ENCODE peak calls at places on chromosomes 11 and 22, in seven cellular contexts. One of them, this sample, is unnamed.

GRCh38 chr11:56885182-56885581 is 103.5 kb upstream of the OR5AK2 start:
- DNase-seq in prostate gland: peak; percentile 41
- DNase-seq in spleen: no peak
- DNase-seq in stomach: peak; percentile 48
- DNase-seq in K562: no peak
- DNase-seq in HCT116: no peak
- DNase-seq in suprapubic skin: no peak
- DNase-seq in this sample: no peak

GRCh38 chr11:35487532-35488078 is 37.8 kb downstream of the PAMR1 start:
- DNase-seq in suprapubic skin: no peak
- DNase-seq in prostate gland: no peak
- DNase-seq in K562: peak; percentile 32
- DNase-seq in stomach: no peak
- DNase-seq in spleen: no peak
- DNase-seq in HCT116: peak; percentile 22
- DNase-seq in this sample: no peak

GRCh38 chr11:79973701-79974626 is 533.1 kb upstream of the TENM4 start:
- DNase-seq in prostate gland: no peak
- DNase-seq in K562: no peak
- DNase-seq in spleen: no peak
- DNase-seq in stomach: no peak
- DNase-seq in HCT116: no peak
- DNase-seq in suprapubic skin: no peak
- DNase-seq in this sample: no peak

GRCh38 chr11:106989056-106989455 is 29.2 kb downstream of the GUCY1A2 start:
- DNase-seq in K562: no peak
- DNase-seq in suprapubic skin: no peak
- DNase-seq in spleen: no peak
- DNase-seq in HCT116: no peak
- DNase-seq in prostate gland: no peak
- DNase-seq in stomach: no peak
- DNase-seq in this sample: no peak

GRCh38 chr11:87851234-87851633 is 324.0 kb downstream of the RAB38 start:
- DNase-seq in suprapubic skin: no peak
- DNase-seq in HCT116: no peak
- DNase-seq in K562: no peak
- DNase-seq in spleen: no peak
- DNase-seq in stomach: no peak
- DNase-seq in prostate gland: no peak
- DNase-seq in this sample: no peak

GRCh38 chr11:18775492-18776292 is 15.9 kb downstream of the PTPN5 start:
- DNase-seq in prostate gland: peak; percentile 57
- DNase-seq in stomach: peak; percentile 70
- DNase-seq in spleen: no peak
- DNase-seq in K562: peak; percentile 78
- DNase-seq in suprapubic skin: no peak
- DNase-seq in HCT116: peak; percentile 64
- DNase-seq in this sample: no peak

GRCh38 chr11:114354076-114354475 is 46.2 kb downstream of the C11orf71 start:
- DNase-seq in prostate gland: no peak
- DNase-seq in stomach: no peak
- DNase-seq in K562: peak; percentile 61
- DNase-seq in HCT116: no peak
- DNase-seq in suprapubic skin: no peak
- DNase-seq in spleen: no peak
- DNase-seq in this sample: no peak

GRCh38 chr11:86459682-86460460 is 85.2 kb downstream of the CCDC81 start:
- DNase-seq in suprapubic skin: no peak
- DNase-seq in stomach: peak; percentile 56
- DNase-seq in spleen: no peak
- DNase-seq in prostate gland: peak; percentile 56
- DNase-seq in K562: no peak
- DNase-seq in HCT116: peak; percentile 27
- DNase-seq in this sample: no peak

GRCh38 chr22:27809226-27809625 is 7.7 kb upstream of the MN1 start:
- DNase-seq in HCT116: no peak
- DNase-seq in K562: no peak
- DNase-seq in stomach: no peak
- DNase-seq in spleen: no peak
- DNase-seq in prostate gland: no peak
- DNase-seq in suprapubic skin: no peak
- DNase-seq in this sample: no peak

GRCh38 chr11:134571301-134571700 is 159.3 kb upstream of the B3GAT1 start:
- DNase-seq in HCT116: no peak
- DNase-seq in prostate gland: no peak
- DNase-seq in spleen: no peak
- DNase-seq in stomach: no peak
- DNase-seq in suprapubic skin: no peak
- DNase-seq in K562: no peak
- DNase-seq in this sample: no peak

DNA sequence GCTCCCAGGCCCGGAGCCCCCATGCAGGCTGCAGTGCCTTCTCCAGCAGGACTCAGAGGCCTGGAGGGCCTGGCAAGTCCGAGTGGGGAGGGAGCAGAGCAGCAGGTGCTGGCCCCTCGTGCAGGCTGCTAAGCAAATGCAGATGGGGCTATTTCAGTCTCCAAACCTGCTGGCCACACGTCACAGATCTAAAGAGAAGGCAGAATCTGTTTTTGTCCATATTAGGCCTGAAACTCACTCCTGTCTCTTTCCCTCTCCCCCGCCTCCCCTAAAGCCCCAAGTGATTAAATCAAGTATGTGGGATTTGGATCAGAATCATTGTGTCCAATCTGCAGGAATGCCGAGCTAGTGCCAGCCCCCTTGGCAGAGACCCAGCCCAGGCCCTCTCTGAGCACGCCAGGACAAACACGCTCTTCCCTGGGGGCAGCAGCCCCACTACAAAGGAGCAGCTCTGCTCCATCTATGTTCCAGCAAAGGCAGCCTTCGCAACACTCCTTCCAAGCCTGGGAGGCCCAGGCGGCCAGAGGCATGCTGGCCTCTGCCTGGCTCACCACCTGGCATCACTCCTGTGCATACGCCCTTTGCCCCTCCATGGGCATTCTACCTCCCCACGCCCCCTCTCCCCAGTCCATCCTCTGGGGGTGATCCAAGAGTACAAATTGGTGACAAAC is 26.5 kb downstream of the RPL27A start:
- DNase-seq in spleen: no peak
- DNase-seq in prostate gland: peak; percentile 77
- DNase-seq in suprapubic skin: peak; percentile 91
- DNase-seq in K562: no peak
- DNase-seq in stomach: peak; percentile 50
- DNase-seq in HCT116: no peak
- DNase-seq in this sample: peak; percentile 80
- TF ChIP-seq POLR2AphosphoS5 in spleen: peak; percentile 72
- TF ChIP-seq POLR2AphosphoS5 in prostate gland: peak; percentile 86
- TF ChIP-seq POLR2AphosphoS5 in suprapubic skin: no peak
- TF ChIP-seq POLR2AphosphoS5 in K562: no peak
- TF ChIP-seq POLR2AphosphoS5 in stomach: peak; percentile 84
- TF ChIP-seq POLR2AphosphoS5 in HCT116: no peak
- TF ChIP-seq POLR2AphosphoS5 in this sample: peak; percentile 74

DNA sequence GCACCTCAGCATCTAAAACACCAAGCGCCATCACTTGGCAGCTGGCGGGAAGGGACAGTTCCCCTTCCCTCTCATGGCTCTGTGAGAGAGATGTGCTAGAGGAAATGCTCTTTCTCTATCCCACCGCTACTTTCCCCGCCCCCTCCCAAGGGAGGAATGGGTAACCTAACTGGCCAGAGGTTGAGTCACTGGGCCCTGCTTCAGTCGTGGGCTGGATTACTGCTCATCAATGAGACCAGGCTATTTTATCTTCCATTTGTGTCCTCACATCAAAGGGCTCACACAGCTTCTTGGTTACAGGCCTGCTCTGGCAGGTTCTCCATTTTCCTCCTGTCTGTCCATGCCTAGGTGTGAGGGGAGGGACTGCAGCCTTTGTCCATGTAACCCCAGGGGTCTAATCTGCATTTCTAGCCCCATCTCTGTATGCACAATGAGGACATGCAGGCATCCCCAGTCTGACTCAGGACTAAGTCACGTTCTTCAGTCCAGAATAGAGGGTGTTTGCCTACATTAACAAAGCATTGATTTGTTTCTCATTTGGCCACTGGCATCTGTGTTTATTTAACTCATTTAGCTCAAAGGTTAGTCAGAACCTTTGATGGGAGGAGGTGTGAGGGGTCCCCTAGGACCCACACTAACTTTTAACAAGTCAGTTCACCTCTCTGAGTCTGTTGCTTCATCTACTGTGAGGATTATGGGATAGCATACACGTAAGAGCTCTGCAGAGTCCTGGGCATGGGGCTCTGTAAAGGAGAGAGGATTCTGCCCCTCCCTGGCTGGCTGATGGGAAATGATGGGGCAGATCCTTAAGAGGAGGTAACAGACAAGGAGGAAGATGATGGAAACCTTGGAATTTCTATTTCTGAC is 99.1 kb downstream of the XRRA1 start:
- DNase-seq in stomach: no peak
- DNase-seq in spleen: no peak
- DNase-seq in suprapubic skin: no peak
- DNase-seq in K562: no peak
- DNase-seq in prostate gland: no peak
- DNase-seq in HCT116: no peak
- DNase-seq in this sample: no peak
- H3K27ac ChIP-seq in stomach: no peak overlapping the region
- H3K27ac ChIP-seq in spleen: no peak overlapping the region
- H3K27ac ChIP-seq in suprapubic skin: no peak overlapping the region
- H3K27ac ChIP-seq in K562: no peak overlapping the region
- H3K27ac ChIP-seq in prostate gland: no peak overlapping the region
- H3K27ac ChIP-seq in HCT116: no peak overlapping the region
- H3K27ac ChIP-seq in this sample: no peak overlapping the region

GRCh38 chr11:65504671-65505433 is 6.0 kb downstream of the MALAT1 start:
- DNase-seq in spleen: no peak
- DNase-seq in stomach: no peak
- DNase-seq in suprapubic skin: no peak
- DNase-seq in prostate gland: no peak
- DNase-seq in K562: no peak
- DNase-seq in HCT116: no peak
- DNase-seq in this sample: no peak

GRCh38 chr11:65506770-65507485 is 8.1 kb downstream of the MALAT1 start:
- DNase-seq in K562: no peak
- DNase-seq in suprapubic skin: no peak
- DNase-seq in spleen: no peak
- DNase-seq in prostate gland: peak; percentile 75
- DNase-seq in stomach: peak; percentile 56
- DNase-seq in HCT116: peak; percentile 91
- DNase-seq in this sample: peak; percentile 62

GRCh38 chr11:65506316-65506769 is 7.5 kb downstream of the MALAT1 start:
- DNase-seq in suprapubic skin: no peak
- DNase-seq in stomach: no peak
- DNase-seq in spleen: no peak
- DNase-seq in prostate gland: no peak
- DNase-seq in HCT116: no peak
- DNase-seq in K562: no peak
- DNase-seq in this sample: no peak

GRCh38 chr11:65503923-65504670 is 5.3 kb downstream of the MALAT1 start:
- DNase-seq in suprapubic skin: no peak
- DNase-seq in HCT116: no peak
- DNase-seq in spleen: no peak
- DNase-seq in stomach: no peak
- DNase-seq in prostate gland: peak; percentile 29
- DNase-seq in K562: no peak
- DNase-seq in this sample: no peak

DNA sequence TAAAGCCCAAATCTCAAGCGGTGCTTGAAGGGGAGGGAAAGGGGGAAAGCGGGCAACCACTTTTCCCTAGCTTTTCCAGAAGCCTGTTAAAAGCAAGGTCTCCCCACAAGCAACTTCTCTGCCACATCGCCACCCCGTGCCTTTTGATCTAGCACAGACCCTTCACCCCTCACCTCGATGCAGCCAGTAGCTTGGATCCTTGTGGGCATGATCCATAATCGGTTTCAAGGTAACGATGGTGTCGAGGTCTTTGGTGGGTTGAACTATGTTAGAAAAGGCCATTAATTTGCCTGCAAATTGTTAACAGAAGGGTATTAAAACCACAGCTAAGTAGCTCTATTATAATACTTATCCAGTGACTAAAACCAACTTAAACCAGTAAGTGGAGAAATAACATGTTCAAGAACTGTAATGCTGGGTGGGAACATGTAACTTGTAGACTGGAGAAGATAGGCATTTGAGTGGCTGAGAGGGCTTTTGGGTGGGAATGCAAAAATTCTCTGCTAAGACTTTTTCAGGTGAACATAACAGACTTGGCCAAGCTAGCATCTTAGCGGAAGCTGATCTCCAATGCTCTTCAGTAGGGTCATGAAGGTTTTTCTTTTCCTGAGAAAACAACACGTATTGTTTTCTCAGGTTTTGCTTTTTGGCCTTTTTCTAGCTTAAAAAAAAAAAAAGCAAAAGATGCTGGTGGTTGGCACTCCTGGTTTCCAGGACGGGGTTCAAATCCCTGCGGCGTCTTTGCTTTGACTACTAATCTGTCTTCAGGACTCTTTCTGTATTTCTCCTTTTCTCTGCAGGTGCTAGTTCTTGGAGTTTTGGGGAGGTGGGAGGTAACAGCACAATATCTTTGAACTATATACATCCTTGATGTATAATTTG is 6.8 kb downstream of the MALAT1 start:
- DNase-seq in prostate gland: peak; percentile 45
- DNase-seq in suprapubic skin: no peak
- DNase-seq in HCT116: no peak
- DNase-seq in K562: no peak
- DNase-seq in stomach: no peak
- DNase-seq in spleen: no peak
- DNase-seq in this sample: no peak
- TF ChIP-seq POLR2A in prostate gland: peak; percentile 46
- TF ChIP-seq POLR2A in suprapubic skin: no peak
- TF ChIP-seq POLR2A in HCT116: no peak
- TF ChIP-seq POLR2A in K562: peak; percentile 80
- TF ChIP-seq POLR2A in stomach: no peak
- TF ChIP-seq POLR2A in spleen: no peak
- TF ChIP-seq POLR2A in this sample: no peak

DNA sequence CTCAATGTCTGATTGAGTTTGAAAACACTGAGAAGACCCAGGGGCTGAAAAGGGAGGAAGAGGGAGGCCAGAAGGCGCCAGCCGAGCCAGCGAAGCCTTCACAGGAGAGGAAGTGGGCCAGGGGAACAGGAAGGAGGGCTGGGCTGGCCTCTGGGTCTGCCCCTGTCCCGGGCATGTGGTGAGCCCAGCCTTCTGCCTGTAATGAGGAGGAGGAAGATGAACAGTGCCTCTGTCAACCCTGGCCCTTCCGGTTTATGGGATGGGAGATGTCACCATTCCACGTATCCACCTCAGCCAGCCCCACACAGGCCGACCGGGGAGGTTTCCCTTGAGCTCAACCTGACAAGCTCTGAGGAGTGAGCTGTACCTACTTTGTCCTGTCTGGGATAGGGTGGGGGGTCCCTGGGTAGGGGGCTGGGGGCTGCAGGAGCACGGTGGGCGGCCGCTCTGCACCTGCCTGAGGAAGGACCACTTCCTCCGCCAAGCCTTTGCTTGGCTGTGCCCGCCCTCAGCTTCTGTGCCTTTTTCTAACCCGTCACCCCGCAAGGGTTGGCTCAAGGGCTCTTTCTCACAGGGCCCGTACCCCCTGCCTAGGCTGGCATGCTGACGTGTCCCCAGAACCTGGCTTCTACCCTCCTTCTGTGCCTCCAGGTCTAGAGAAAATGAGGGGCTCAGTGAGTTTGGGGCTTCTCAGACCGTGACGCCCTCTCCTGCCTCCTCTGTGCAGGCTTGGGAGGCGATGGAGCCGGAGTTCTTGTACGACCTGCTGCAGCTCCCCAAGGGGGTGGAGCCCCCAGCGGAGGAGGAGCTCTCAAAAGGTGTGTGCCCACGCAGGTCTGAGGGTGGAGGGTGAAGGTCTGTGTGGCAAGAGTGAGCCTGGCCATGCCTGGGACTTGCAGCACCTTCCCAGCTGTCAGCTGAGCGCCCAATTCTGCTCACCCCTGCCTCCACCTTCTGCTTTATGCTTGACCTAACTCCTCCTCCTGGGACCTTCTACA is 2.2 kb downstream of the PARVG start:
- DNase-seq in stomach: peak; percentile 57
- DNase-seq in prostate gland: no peak
- DNase-seq in K562: no peak
- DNase-seq in HCT116: no peak
- DNase-seq in spleen: peak; percentile 95
- DNase-seq in suprapubic skin: no peak
- DNase-seq in this sample: no peak
- TF ChIP-seq POLR2AphosphoS5 in stomach: no peak
- TF ChIP-seq POLR2AphosphoS5 in prostate gland: no peak
- TF ChIP-seq POLR2AphosphoS5 in K562: no peak
- TF ChIP-seq POLR2AphosphoS5 in HCT116: no peak
- TF ChIP-seq POLR2AphosphoS5 in spleen: peak; percentile 88
- TF ChIP-seq POLR2AphosphoS5 in suprapubic skin: no peak
- TF ChIP-seq POLR2AphosphoS5 in this sample: no peak